ENCODE peak calls at places on chromosomes 3 and 15, in eight cellular contexts. Z is fibroblast of lung, S is GM12878, L is A673, Y is HCT116, J is astrocyte, T is PC-3, C is PC-9. A is an unnamed sample.

GRCh38 chr3:97197083-97197482 is 382.7 kb downstream of the EPHA6 start:
- DNase-seq in Z (no peak), S (no peak), L (no peak), Y (no peak), J (no peak), T (no peak), C (no peak), A (no peak)

GRCh38 chr15:99085413-99086326 is 19.2 kb upstream of the SYNM start:
- DNase-seq in Z (peak; percentile 74), S (no peak), L (no peak), Y (no peak), J (peak; percentile 87), T (no peak), C (no peak), A (no peak)

GRCh38 chr15:44216958-44217357 is 21.9 kb upstream of the FRMD5 start:
- DNase-seq in Z (no peak), S (no peak), L (no peak), Y (no peak), J (peak; percentile 25), T (no peak), C (no peak), A (no peak)

GRCh38 chr15:43519207-43519606 is 1.8 kb downstream of the MAP1A start:
- DNase-seq in Z (no peak), S (no peak), L (no peak), Y (no peak), J (no peak), T (no peak), C (no peak), A (no peak)

GRCh38 chr3:14125193-14126016 is 553 bp downstream of the TMEM43 start:
- DNase-seq in Z (peak; percentile 96), S (no peak), L (peak; percentile 86), Y (peak; percentile 81), J (peak; percentile 91), T (peak; percentile 94), C (peak; percentile 88), A (peak; percentile 87)

GRCh38 chr3:187744169-187745151 is 808 bp downstream of the BCL6 start:
- DNase-seq in Z (peak; percentile 48), S (no peak), L (peak; percentile 48), Y (no peak), J (peak; percentile 33), T (peak; percentile 42), C (no peak), A (peak; percentile 73)

GRCh38 chr3:52429779-52430415 is 15.0 kb downstream of the SEMA3G start:
- DNase-seq in Z (no peak), S (no peak), L (no peak), Y (no peak), J (peak; percentile 36), T (no peak), C (no peak), A (no peak)

GRCh38 chr3:192273611-192274010 is 453.7 kb downstream of the FGF12 start:
- DNase-seq in Z (no peak), S (no peak), L (no peak), Y (no peak), J (no peak), T (peak; percentile 16), C (peak; percentile 85), A (no peak)

GRCh38 chr15:66703540-66703941 is 1.5 kb downstream of the SMAD6 start:
- DNase-seq in Z (peak; percentile 39), S (no peak), L (no peak), Y (no peak), J (peak; percentile 45), T (peak; percentile 26), C (no peak), A (peak; percentile 66)

GRCh38 chr3:132550579-132551305 is 46.3 kb upstream of the ACKR4 start:
- DNase-seq in Z (no peak), S (no peak), L (no peak), Y (no peak), J (peak; percentile 36), T (no peak), C (no peak), A (no peak)

GRCh38 chr3:57927916-57928315 is 80.3 kb upstream of the FLNB start:
- DNase-seq in Z (peak; percentile 55), S (no peak), L (no peak), Y (no peak), J (no peak), T (no peak), C (no peak), A (no peak)

GRCh38 chr15:56923174-56923579 is 4.7 kb downstream of the TCF12 start:
- DNase-seq in Z (no peak), S (no peak), L (no peak), Y (no peak), J (no peak), T (peak; percentile 39), C (no peak), A (peak; percentile 20)

GRCh38 chr3:21500834-21501233 is 250.2 kb downstream of the ZNF385D start:
- DNase-seq in Z (no peak), S (no peak), L (no peak), Y (no peak), J (no peak), T (no peak), C (no peak), A (no peak)

GRCh38 chr15:28878209-28878608 is 7.6 kb upstream of the APBA2 start:
- DNase-seq in Z (no peak), S (no peak), L (no peak), Y (no peak), J (no peak), T (no peak), C (no peak), A (no peak)

GRCh38 chr15:28879551-28879950 is 6.2 kb upstream of the APBA2 start:
- DNase-seq in Z (no peak), S (no peak), L (no peak), Y (no peak), J (no peak), T (no peak), C (no peak), A (no peak)

GRCh38 chr15:28880680-28881079 is 5.1 kb upstream of the APBA2 start:
- DNase-seq in Z (no peak), S (no peak), L (no peak), Y (no peak), J (no peak), T (no peak), C (no peak), A (no peak)

GRCh38 chr15:28881600-28881999 is 4.2 kb upstream of the APBA2 start:
- DNase-seq in Z (peak; percentile 14), S (no peak), L (no peak), Y (no peak), J (no peak), T (no peak), C (no peak), A (no peak)

GRCh38 chr15:28881170-28881569 is 4.6 kb upstream of the APBA2 start:
- DNase-seq in Z (peak; percentile 58), S (no peak), L (no peak), Y (no peak), J (no peak), T (peak; percentile 26), C (no peak), A (no peak)
- TF ChIP-seq CTCF in Z (peak; percentile 10), S (no peak), L (no peak), Y (no peak), J (no peak), T (peak; percentile 31), C (no peak), A (no peak)

GRCh38 chr3:46926039-46926438 is 48.5 kb downstream of the PTH1R start:
- DNase-seq in Z (peak; percentile 79), S (no peak), L (no peak), Y (no peak), J (peak; percentile 75), T (no peak), C (no peak), A (no peak)

GRCh38 chr3:46926447-46926846 is 48.9 kb downstream of the PTH1R start:
- DNase-seq in Z (no peak), S (no peak), L (no peak), Y (no peak), J (no peak), T (no peak), C (no peak), A (no peak)

GRCh38 chr3:46928297-46928696 is 48.2 kb downstream of the CCDC12 start:
- DNase-seq in Z (no peak), S (peak; percentile 88), L (no peak), Y (no peak), J (no peak), T (no peak), C (no peak), A (no peak)

GRCh38 chr3:46927718-46928073 is 48.8 kb downstream of the CCDC12 start:
- DNase-seq in Z (no peak), S (no peak), L (no peak), Y (no peak), J (no peak), T (no peak), C (no peak), A (no peak)

DNA sequence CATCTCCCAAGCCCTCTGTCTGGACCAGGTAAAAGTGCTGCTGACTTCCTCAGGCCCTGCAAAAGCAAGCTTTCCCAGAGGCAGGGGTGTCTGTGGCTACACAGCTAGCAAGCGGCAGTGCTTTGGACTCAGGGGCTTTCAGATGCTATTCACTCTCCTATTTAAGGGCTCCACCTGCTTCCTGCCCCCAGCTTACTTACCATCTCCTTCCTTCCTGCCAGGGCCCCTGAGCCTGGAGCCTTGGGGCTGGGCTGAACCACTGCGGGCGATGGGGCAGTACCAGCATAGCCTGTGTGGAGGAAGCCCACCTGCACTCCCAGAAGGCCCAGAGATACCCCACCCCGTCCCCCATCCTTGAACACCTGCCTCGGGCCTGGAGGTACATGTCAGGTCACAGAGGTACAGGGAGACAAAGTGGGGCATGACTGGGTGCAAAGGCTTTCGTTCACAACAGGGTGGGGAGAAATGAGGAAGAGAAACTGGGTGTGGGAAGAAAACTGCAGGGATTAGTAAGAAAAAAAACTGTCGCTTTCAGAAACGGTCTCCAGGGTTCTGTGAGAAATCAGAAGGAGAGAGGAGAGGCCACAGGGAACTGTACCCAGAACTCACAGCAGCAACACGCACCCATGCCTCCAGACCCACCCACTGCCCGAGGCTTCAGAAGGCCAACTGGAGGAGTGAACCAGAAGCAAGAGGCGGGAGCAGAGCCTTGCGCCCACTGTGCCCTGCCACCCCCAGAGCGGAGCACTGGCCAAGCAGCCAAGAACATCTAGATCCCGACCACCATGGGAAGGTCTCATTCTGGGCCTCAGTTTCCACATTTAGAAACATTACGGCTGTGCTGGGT is 49.5 kb downstream of the CCDC12 start:
- DNase-seq in Z (no peak), S (peak; percentile 98), L (no peak), Y (no peak), J (no peak), T (no peak), C (no peak), A (no peak)
- H3K36me3 ChIP-seq in Z (peaks cover 18% of the 10 kb centered on the region), S (peaks cover 50% of the 10 kb centered on the region), L (peaks cover 7% of the 10 kb centered on the region), Y (peaks cover 28% of the 10 kb centered on the region), J (peaks cover 13% of the 10 kb centered on the region), T (peaks cover 51% of the 10 kb centered on the region), C (peaks cover 10% of the 10 kb centered on the region), A (no peaks in the 10 kb centered on the region)

GRCh38 chr15:67824157-67824899 is 981 bp upstream of the SKOR1 start:
- DNase-seq in Z (no peak), S (no peak), L (no peak), Y (no peak), J (no peak), T (no peak), C (no peak), A (no peak)
- TF ChIP-seq EZH2 in Z (peak; percentile 90), S (peak; percentile 81), L (peak; percentile 75), Y (no peak), J (no peak), T (no peak), C (no peak), A (peak; percentile 97)

DNA sequence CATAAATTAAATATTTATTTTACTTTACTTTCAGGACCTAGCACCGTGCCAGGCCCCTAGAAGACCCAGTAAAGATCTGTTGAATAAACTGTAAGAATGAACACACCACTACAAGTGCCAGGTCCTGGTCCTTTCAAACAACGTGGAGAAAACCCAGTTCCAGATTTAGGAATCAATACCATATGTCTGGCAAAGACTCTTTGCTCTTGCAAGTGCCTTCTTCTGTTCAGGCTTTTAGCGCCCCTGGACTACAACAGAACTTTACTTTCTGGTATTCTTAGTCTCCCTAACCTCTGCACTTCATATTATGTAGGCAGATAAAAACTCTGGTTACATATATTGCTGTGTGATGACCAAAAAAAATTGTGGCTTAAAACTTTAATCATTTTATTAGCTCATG is 3.0 kb upstream of the PSMA4 start:
- DNase-seq in Z (no peak), S (no peak), L (no peak), Y (no peak), J (no peak), T (no peak), C (no peak), A (no peak)
- TF ChIP-seq CTCF in Z (no peak), S (no peak), L (no peak), Y (no peak), J (no peak), T (no peak), C (no peak), A (no peak)

A was measured in neural progenitor cell.